ENCODE peak calls at places on chromosome 17, in nine cellular contexts. One of them, this sample, is unnamed.

GRCh38 chr17:61325382-61326073 is 74.1 kb upstream of the TBX2 start:
- DNase-seq in dorsolateral prefrontal cortex: no peak
- DNase-seq in IMR-90: peak; percentile 81
- DNase-seq in cardiac fibroblast: no peak
- DNase-seq in body of pancreas: no peak
- DNase-seq in left ventricle myocardium inferior: no peak
- DNase-seq in neural progenitor cell: no peak
- DNase-seq in GM23338: no peak
- DNase-seq in epithelial cell of esophagus: no peak
- DNase-seq in this sample: no peak

GRCh38 chr17:6153416-6153815 is 83.2 kb downstream of the WSCD1 start:
- DNase-seq in dorsolateral prefrontal cortex: no peak
- DNase-seq in IMR-90: no peak
- DNase-seq in cardiac fibroblast: no peak
- DNase-seq in body of pancreas: no peak
- DNase-seq in left ventricle myocardium inferior: no peak
- DNase-seq in neural progenitor cell: no peak
- DNase-seq in GM23338: no peak
- DNase-seq in epithelial cell of esophagus: no peak
- DNase-seq in this sample: no peak

GRCh38 chr17:4980644-4981216 is 6.7 kb downstream of the CAMTA2 start:
- DNase-seq in dorsolateral prefrontal cortex: no peak
- DNase-seq in IMR-90: peak; percentile 46
- DNase-seq in cardiac fibroblast: peak; percentile 73
- DNase-seq in body of pancreas: peak; percentile 36
- DNase-seq in left ventricle myocardium inferior: no peak
- DNase-seq in neural progenitor cell: peak; percentile 85
- DNase-seq in GM23338: peak; percentile 95
- DNase-seq in epithelial cell of esophagus: peak; percentile 57
- DNase-seq in this sample: peak; percentile 52

GRCh38 chr17:82793974-82794620 is 42.2 kb downstream of the TBCD start:
- DNase-seq in dorsolateral prefrontal cortex: no peak
- DNase-seq in IMR-90: no peak
- DNase-seq in cardiac fibroblast: no peak
- DNase-seq in body of pancreas: no peak
- DNase-seq in left ventricle myocardium inferior: no peak
- DNase-seq in neural progenitor cell: no peak
- DNase-seq in GM23338: no peak
- DNase-seq in epithelial cell of esophagus: peak; percentile 76
- DNase-seq in this sample: peak; percentile 43

GRCh38 chr17:54754560-54754959 is 146.1 kb upstream of the TOM1L1 start:
- DNase-seq in dorsolateral prefrontal cortex: no peak
- DNase-seq in IMR-90: no peak
- DNase-seq in cardiac fibroblast: no peak
- DNase-seq in body of pancreas: peak; percentile 4
- DNase-seq in left ventricle myocardium inferior: no peak
- DNase-seq in neural progenitor cell: peak; percentile 4
- DNase-seq in GM23338: peak; percentile 55
- DNase-seq in epithelial cell of esophagus: no peak
- DNase-seq in this sample: no peak

GRCh38 chr17:30244853-30245385 is 9.4 kb upstream of the SLC6A4 start:
- DNase-seq in dorsolateral prefrontal cortex: no peak
- DNase-seq in IMR-90: peak; percentile 89
- DNase-seq in cardiac fibroblast: no peak
- DNase-seq in body of pancreas: no peak
- DNase-seq in left ventricle myocardium inferior: no peak
- DNase-seq in neural progenitor cell: no peak
- DNase-seq in GM23338: no peak
- DNase-seq in epithelial cell of esophagus: peak; percentile 74
- DNase-seq in this sample: peak; percentile 42

GRCh38 chr17:16442594-16443389 is 27.4 kb downstream of the TRPV2 start:
- DNase-seq in dorsolateral prefrontal cortex: no peak
- DNase-seq in IMR-90: no peak
- DNase-seq in cardiac fibroblast: no peak
- DNase-seq in body of pancreas: no peak
- DNase-seq in left ventricle myocardium inferior: no peak
- DNase-seq in neural progenitor cell: no peak
- DNase-seq in GM23338: no peak
- DNase-seq in epithelial cell of esophagus: no peak
- DNase-seq in this sample: no peak

GRCh38 chr17:73286863-73287296 is 24.9 kb downstream of the CDC42EP4 start:
- DNase-seq in dorsolateral prefrontal cortex: no peak
- DNase-seq in IMR-90: peak; percentile 41
- DNase-seq in cardiac fibroblast: peak; percentile 75
- DNase-seq in body of pancreas: no peak
- DNase-seq in left ventricle myocardium inferior: no peak
- DNase-seq in neural progenitor cell: no peak
- DNase-seq in GM23338: no peak
- DNase-seq in epithelial cell of esophagus: peak; percentile 86
- DNase-seq in this sample: peak; percentile 82

GRCh38 chr17:77644181-77644972 is 314.1 kb upstream of the TNRC6C start:
- DNase-seq in dorsolateral prefrontal cortex: no peak
- DNase-seq in IMR-90: no peak
- DNase-seq in cardiac fibroblast: no peak
- DNase-seq in body of pancreas: no peak
- DNase-seq in left ventricle myocardium inferior: no peak
- DNase-seq in neural progenitor cell: no peak
- DNase-seq in GM23338: no peak
- DNase-seq in epithelial cell of esophagus: no peak
- DNase-seq in this sample: no peak

GRCh38 chr17:62870581-62870964 is 62.5 kb upstream of the MARCHF10 start:
- DNase-seq in dorsolateral prefrontal cortex: no peak
- DNase-seq in IMR-90: no peak
- DNase-seq in cardiac fibroblast: no peak
- DNase-seq in body of pancreas: no peak
- DNase-seq in left ventricle myocardium inferior: no peak
- DNase-seq in neural progenitor cell: peak; percentile 14
- DNase-seq in GM23338: peak; percentile 44
- DNase-seq in epithelial cell of esophagus: peak; percentile 16
- DNase-seq in this sample: no peak

GRCh38 chr17:6496636-6497441 is 52.6 kb downstream of the PIMREG start:
- DNase-seq in dorsolateral prefrontal cortex: peak; percentile 63
- DNase-seq in IMR-90: no peak
- DNase-seq in cardiac fibroblast: no peak
- DNase-seq in body of pancreas: no peak
- DNase-seq in left ventricle myocardium inferior: no peak
- DNase-seq in neural progenitor cell: no peak
- DNase-seq in GM23338: no peak
- DNase-seq in epithelial cell of esophagus: no peak
- DNase-seq in this sample: no peak

GRCh38 chr17:42529054-42529453 is 7.0 kb upstream of the NAGLU start:
- DNase-seq in dorsolateral prefrontal cortex: no peak
- DNase-seq in IMR-90: no peak
- DNase-seq in cardiac fibroblast: no peak
- DNase-seq in body of pancreas: no peak
- DNase-seq in left ventricle myocardium inferior: no peak
- DNase-seq in neural progenitor cell: no peak
- DNase-seq in GM23338: no peak
- DNase-seq in epithelial cell of esophagus: peak; percentile 31
- DNase-seq in this sample: no peak

GRCh38 chr17:35740997-35741931 is 9.8 kb downstream of the RASL10B start:
- DNase-seq in dorsolateral prefrontal cortex: no peak
- DNase-seq in IMR-90: no peak
- DNase-seq in cardiac fibroblast: no peak
- DNase-seq in body of pancreas: peak; percentile 19
- DNase-seq in left ventricle myocardium inferior: no peak
- DNase-seq in neural progenitor cell: peak; percentile 70
- DNase-seq in GM23338: peak; percentile 88
- DNase-seq in epithelial cell of esophagus: peak; percentile 27
- DNase-seq in this sample: no peak

GRCh38 chr17:66834426-66834918 is 445 bp upstream of the CACNG5 start:
- DNase-seq in dorsolateral prefrontal cortex: no peak
- DNase-seq in IMR-90: no peak
- DNase-seq in cardiac fibroblast: no peak
- DNase-seq in body of pancreas: no peak
- DNase-seq in left ventricle myocardium inferior: no peak
- DNase-seq in neural progenitor cell: no peak
- DNase-seq in GM23338: peak; percentile 4
- DNase-seq in epithelial cell of esophagus: no peak
- DNase-seq in this sample: no peak

GRCh38 chr17:45371414-45372324 is 54.8 kb upstream of the MAP3K14 start:
- DNase-seq in dorsolateral prefrontal cortex: peak; percentile 54
- DNase-seq in IMR-90: peak; percentile 96
- DNase-seq in cardiac fibroblast: peak; percentile 98
- DNase-seq in body of pancreas: peak; percentile 83
- DNase-seq in left ventricle myocardium inferior: peak; percentile 84
- DNase-seq in neural progenitor cell: peak; percentile 92
- DNase-seq in GM23338: peak; percentile 95
- DNase-seq in epithelial cell of esophagus: peak; percentile 96
- DNase-seq in this sample: peak; percentile 98

GRCh38 chr17:12022310-12022709 is 1.6 kb downstream of the MAP2K4 start:
- DNase-seq in dorsolateral prefrontal cortex: no peak
- DNase-seq in IMR-90: no peak
- DNase-seq in cardiac fibroblast: no peak
- DNase-seq in body of pancreas: no peak
- DNase-seq in left ventricle myocardium inferior: no peak
- DNase-seq in neural progenitor cell: no peak
- DNase-seq in GM23338: no peak
- DNase-seq in epithelial cell of esophagus: no peak
- DNase-seq in this sample: no peak
- TF ChIP-seq CTCF in dorsolateral prefrontal cortex: no peak
- TF ChIP-seq CTCF in IMR-90: no peak
- TF ChIP-seq CTCF in cardiac fibroblast: no peak
- TF ChIP-seq CTCF in body of pancreas: no peak
- TF ChIP-seq CTCF in left ventricle myocardium inferior: no peak
- TF ChIP-seq CTCF in neural progenitor cell: no peak
- TF ChIP-seq CTCF in GM23338: no peak
- TF ChIP-seq CTCF in epithelial cell of esophagus: no peak
- TF ChIP-seq CTCF in this sample: no peak

DNA sequence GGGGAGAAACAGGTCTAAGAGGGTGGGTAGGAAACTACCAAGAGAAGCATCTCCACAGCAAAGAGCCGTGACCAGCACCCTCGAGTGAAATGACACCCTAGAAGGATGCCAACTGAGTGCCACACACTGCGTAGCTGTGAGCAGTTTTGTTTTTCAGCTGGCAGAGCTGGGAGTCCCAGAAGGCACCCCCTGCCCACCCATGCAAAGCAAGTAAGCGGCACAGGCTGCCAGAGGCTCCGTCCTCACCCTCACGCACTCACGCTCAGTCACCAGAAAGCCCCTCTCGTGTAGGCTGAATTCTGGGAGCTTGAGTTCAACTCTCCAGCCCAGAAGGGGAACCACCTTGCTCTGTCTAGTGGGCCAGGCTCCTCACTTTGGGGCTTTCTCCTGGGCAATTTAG is 146.0 kb downstream of the GAS7 start:
- DNase-seq in dorsolateral prefrontal cortex: no peak
- DNase-seq in IMR-90: no peak
- DNase-seq in cardiac fibroblast: no peak
- DNase-seq in body of pancreas: no peak
- DNase-seq in left ventricle myocardium inferior: no peak
- DNase-seq in neural progenitor cell: no peak
- DNase-seq in GM23338: no peak
- DNase-seq in epithelial cell of esophagus: no peak
- DNase-seq in this sample: no peak
- H3K4me3 ChIP-seq in dorsolateral prefrontal cortex: no peak overlapping the region
- H3K4me3 ChIP-seq in IMR-90: no peak overlapping the region
- H3K4me3 ChIP-seq in cardiac fibroblast: no peak overlapping the region
- H3K4me3 ChIP-seq in body of pancreas: no peak overlapping the region
- H3K4me3 ChIP-seq in left ventricle myocardium inferior: no peak overlapping the region
- H3K4me3 ChIP-seq in neural progenitor cell: no peak overlapping the region
- H3K4me3 ChIP-seq in GM23338: no peak overlapping the region
- H3K4me3 ChIP-seq in epithelial cell of esophagus: no peak overlapping the region
- H3K4me3 ChIP-seq in this sample: no peak overlapping the region

DNA sequence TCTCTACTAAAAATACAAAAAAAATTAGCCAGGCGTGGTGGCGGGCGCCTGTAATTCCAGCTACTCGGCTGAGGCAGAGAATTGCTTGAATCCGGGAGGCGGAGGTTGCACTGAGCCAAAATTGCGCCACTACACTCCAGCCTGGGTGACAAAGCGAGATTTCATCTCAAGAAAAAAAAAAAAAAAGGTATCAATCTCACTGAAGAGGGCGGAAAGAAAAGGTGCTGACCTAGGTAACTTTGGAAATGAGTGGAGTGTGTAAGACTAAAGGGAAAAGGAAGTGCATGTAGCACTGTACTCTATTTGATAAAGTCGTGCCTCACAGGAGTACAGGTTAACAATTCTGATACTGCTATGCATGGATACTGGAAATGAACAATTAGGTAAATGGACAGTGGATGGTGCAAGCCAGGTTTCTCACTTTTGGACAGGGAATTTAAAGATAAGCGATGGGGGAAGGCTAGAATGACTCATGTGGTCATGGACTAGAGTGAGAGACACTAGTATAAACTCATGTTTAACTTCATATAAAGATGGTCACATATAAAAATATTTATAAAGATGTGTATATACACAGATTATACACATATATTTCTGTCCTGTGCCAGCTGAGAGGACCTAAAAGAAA is 142.9 kb downstream of the CDK5R1 start:
- DNase-seq in dorsolateral prefrontal cortex: no peak
- DNase-seq in IMR-90: no peak
- DNase-seq in cardiac fibroblast: no peak
- DNase-seq in body of pancreas: no peak
- DNase-seq in left ventricle myocardium inferior: no peak
- DNase-seq in neural progenitor cell: no peak
- DNase-seq in GM23338: no peak
- DNase-seq in epithelial cell of esophagus: no peak
- DNase-seq in this sample: no peak
- TF ChIP-seq CTCF in dorsolateral prefrontal cortex: no peak
- TF ChIP-seq CTCF in IMR-90: no peak
- TF ChIP-seq CTCF in cardiac fibroblast: no peak
- TF ChIP-seq CTCF in body of pancreas: no peak
- TF ChIP-seq CTCF in left ventricle myocardium inferior: no peak
- TF ChIP-seq CTCF in neural progenitor cell: no peak
- TF ChIP-seq CTCF in GM23338: no peak
- TF ChIP-seq CTCF in epithelial cell of esophagus: no peak
- TF ChIP-seq CTCF in this sample: no peak

GRCh38 chr17:40443196-40443987 is at the start of gene IGFBP4:
- DNase-seq in dorsolateral prefrontal cortex: peak; percentile 64
- DNase-seq in IMR-90: peak; percentile 71
- DNase-seq in cardiac fibroblast: peak; percentile 87
- DNase-seq in body of pancreas: peak; percentile 75
- DNase-seq in left ventricle myocardium inferior: peak; percentile 84
- DNase-seq in neural progenitor cell: peak; percentile 94
- DNase-seq in GM23338: peak; percentile 91
- DNase-seq in epithelial cell of esophagus: peak; percentile 72
- DNase-seq in this sample: peak; percentile 76

GRCh38 chr17:40448213-40448638 is 5.0 kb downstream of the IGFBP4 start:
- DNase-seq in dorsolateral prefrontal cortex: no peak
- DNase-seq in IMR-90: peak; percentile 23
- DNase-seq in cardiac fibroblast: peak; percentile 68
- DNase-seq in body of pancreas: peak; percentile 47
- DNase-seq in left ventricle myocardium inferior: no peak
- DNase-seq in neural progenitor cell: no peak
- DNase-seq in GM23338: no peak
- DNase-seq in epithelial cell of esophagus: no peak
- DNase-seq in this sample: no peak

GRCh38 chr17:40443988-40444899 is 994 bp downstream of the IGFBP4 start:
- DNase-seq in dorsolateral prefrontal cortex: no peak
- DNase-seq in IMR-90: peak; percentile 19
- DNase-seq in cardiac fibroblast: peak; percentile 58
- DNase-seq in body of pancreas: no peak
- DNase-seq in left ventricle myocardium inferior: no peak
- DNase-seq in neural progenitor cell: no peak
- DNase-seq in GM23338: peak; percentile 39
- DNase-seq in epithelial cell of esophagus: no peak
- DNase-seq in this sample: no peak

GRCh38 chr17:40447148-40447644 is 3.9 kb downstream of the IGFBP4 start:
- DNase-seq in dorsolateral prefrontal cortex: no peak
- DNase-seq in IMR-90: no peak
- DNase-seq in cardiac fibroblast: peak; percentile 48
- DNase-seq in body of pancreas: no peak
- DNase-seq in left ventricle myocardium inferior: no peak
- DNase-seq in neural progenitor cell: no peak
- DNase-seq in GM23338: no peak
- DNase-seq in epithelial cell of esophagus: no peak
- DNase-seq in this sample: no peak

GRCh38 chr17:40445769-40446468 is 2.7 kb downstream of the IGFBP4 start:
- DNase-seq in dorsolateral prefrontal cortex: no peak
- DNase-seq in IMR-90: peak; percentile 27
- DNase-seq in cardiac fibroblast: peak; percentile 50
- DNase-seq in body of pancreas: no peak
- DNase-seq in left ventricle myocardium inferior: no peak
- DNase-seq in neural progenitor cell: no peak
- DNase-seq in GM23338: peak; percentile 51
- DNase-seq in epithelial cell of esophagus: no peak
- DNase-seq in this sample: no peak
- H3K4me3 ChIP-seq in dorsolateral prefrontal cortex: peak overlapping the region; percentile 26
- H3K4me3 ChIP-seq in IMR-90: peak overlapping the region; percentile 98
- H3K4me3 ChIP-seq in cardiac fibroblast: peak overlapping the region; percentile 98
- H3K4me3 ChIP-seq in body of pancreas: no peak overlapping the region
- H3K4me3 ChIP-seq in left ventricle myocardium inferior: peak overlapping the region; percentile 90
- H3K4me3 ChIP-seq in neural progenitor cell: no peak overlapping the region
- H3K4me3 ChIP-seq in GM23338: peak overlapping the region; percentile 83
- H3K4me3 ChIP-seq in epithelial cell of esophagus: no peak overlapping the region
- H3K4me3 ChIP-seq in this sample: peak overlapping the region; percentile 64

This sample was measured in astrocyte of the spinal cord.